ENCODE peak calls at places on chromosome 9, in seven cellular contexts. O is brain microvascular endothelial cell, W is fibroblast of mammary gland, P is thoracic aorta, R is WERI-Rb-1, C is lower leg skin, L is fibroblast of pulmonary artery. V is an unnamed sample.

GRCh38 chr9:34343090-34343489 is 13.7 kb downstream of the NUDT2 start:
- DNase-seq in O (no peak), W (peak; percentile 56), P (peak; percentile 49), R (no peak), C (peak; percentile 41), L (no peak), V (no peak)

GRCh38 chr9:136485049-136485647 is 2.3 kb upstream of the SEC16A start:
- DNase-seq in O (peak; percentile 74), W (peak; percentile 72), P (peak; percentile 45), R (peak; percentile 85), C (peak; percentile 82), L (peak; percentile 80), V (peak; percentile 42)

GRCh38 chr9:114287763-114288232 is 35.1 kb upstream of the ORM1 start:
- DNase-seq in O (no peak), W (no peak), P (no peak), R (no peak), C (no peak), L (no peak), V (no peak)

GRCh38 chr9:277595-278330 is 63.1 kb downstream of the DOCK8 start:
- DNase-seq in O (no peak), W (no peak), P (no peak), R (no peak), C (no peak), L (no peak), V (no peak)

GRCh38 chr9:96554801-96555566 is 64.7 kb downstream of the CDC14B start:
- DNase-seq in O (peak; percentile 57), W (peak; percentile 83), P (no peak), R (no peak), C (no peak), L (peak; percentile 38), V (no peak)

GRCh38 chr9:34332370-34332964 is 3.1 kb downstream of the NUDT2 start:
- DNase-seq in O (no peak), W (peak; percentile 62), P (no peak), R (peak; percentile 17), C (no peak), L (peak; percentile 78), V (no peak)

GRCh38 chr9:98495530-98495929 is 213.2 kb downstream of the GABBR2 start:
- DNase-seq in O (no peak), W (no peak), P (no peak), R (no peak), C (no peak), L (no peak), V (no peak)

GRCh38 chr9:137924761-137925369 is 47.3 kb downstream of the CACNA1B start:
- DNase-seq in O (no peak), W (no peak), P (no peak), R (no peak), C (no peak), L (no peak), V (no peak)

GRCh38 chr9:127660886-127661285 is 45.9 kb upstream of the CFAP157 start:
- DNase-seq in O (no peak), W (no peak), P (no peak), R (no peak), C (no peak), L (no peak), V (no peak)

GRCh38 chr9:130601100-130601499 is 21.7 kb downstream of the FUBP3 start:
- DNase-seq in O (no peak), W (no peak), P (no peak), R (no peak), C (no peak), L (no peak), V (no peak)

GRCh38 chr9:107794259-107794658 is 304.7 kb upstream of the KLF4 start:
- DNase-seq in O (no peak), W (no peak), P (no peak), R (no peak), C (no peak), L (no peak), V (no peak)

GRCh38 chr9:135552021-135552697 is 6.2 kb downstream of the OBP2A start:
- DNase-seq in O (no peak), W (no peak), P (no peak), R (no peak), C (no peak), L (no peak), V (no peak)

DNA sequence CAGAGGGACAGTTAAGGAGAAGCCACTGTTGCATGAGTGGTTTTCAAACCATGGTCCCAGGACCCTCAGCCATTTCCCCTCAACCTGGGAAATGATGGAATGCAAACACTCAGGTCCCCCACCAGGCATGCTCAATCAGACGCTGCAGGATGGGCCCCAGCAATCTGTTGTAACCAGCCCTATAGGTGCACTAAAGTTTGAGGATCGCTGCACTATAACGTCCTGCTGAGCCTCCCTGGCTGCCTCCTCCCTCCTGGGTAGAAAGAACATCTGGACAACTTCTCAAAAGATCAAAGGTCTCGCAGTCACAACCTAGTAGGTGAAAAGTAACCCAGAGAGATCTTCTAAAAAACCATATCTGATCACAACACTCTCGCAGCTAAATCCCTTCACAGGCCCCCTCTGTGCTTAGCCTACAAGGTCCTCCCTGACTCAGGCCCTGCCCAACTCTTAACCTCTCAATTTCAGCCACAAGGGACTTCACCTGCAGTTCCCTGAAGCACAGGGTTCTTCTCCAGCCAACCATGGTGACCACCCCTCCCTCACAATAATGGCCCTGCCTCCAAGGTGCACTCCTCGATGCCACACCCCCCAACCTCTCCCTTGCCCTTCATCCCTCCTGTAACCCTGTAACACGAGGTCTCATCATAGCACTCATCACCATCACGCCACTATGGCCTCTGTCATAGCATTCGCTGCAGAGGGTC is 3.5 kb downstream of the SHB start:
- DNase-seq in O (no peak), W (no peak), P (no peak), R (no peak), C (no peak), L (no peak), V (no peak)
- H3K4me3 ChIP-seq in O (peak overlapping the region; percentile 86), W (no peak overlapping the region), P (peak overlapping the region; percentile 88), R (no peak overlapping the region), C (no peak overlapping the region), L (peak overlapping the region; percentile 90), V (peak overlapping the region; percentile 87)

GRCh38 chr9:79757074-79757473 is 185.3 kb downstream of the TLE4 start:
- DNase-seq in O (no peak), W (no peak), P (no peak), R (no peak), C (no peak), L (no peak), V (no peak)

GRCh38 chr9:79759460-79759859 is 187.7 kb downstream of the TLE4 start:
- DNase-seq in O (no peak), W (no peak), P (no peak), R (no peak), C (no peak), L (no peak), V (no peak)

GRCh38 chr9:79756414-79756813 is 184.6 kb downstream of the TLE4 start:
- DNase-seq in O (no peak), W (no peak), P (no peak), R (no peak), C (no peak), L (no peak), V (no peak)

GRCh38 chr9:79763861-79764260 is 192.1 kb downstream of the TLE4 start:
- DNase-seq in O (no peak), W (peak; percentile 3), P (no peak), R (no peak), C (no peak), L (peak; percentile 13), V (no peak)

DNA sequence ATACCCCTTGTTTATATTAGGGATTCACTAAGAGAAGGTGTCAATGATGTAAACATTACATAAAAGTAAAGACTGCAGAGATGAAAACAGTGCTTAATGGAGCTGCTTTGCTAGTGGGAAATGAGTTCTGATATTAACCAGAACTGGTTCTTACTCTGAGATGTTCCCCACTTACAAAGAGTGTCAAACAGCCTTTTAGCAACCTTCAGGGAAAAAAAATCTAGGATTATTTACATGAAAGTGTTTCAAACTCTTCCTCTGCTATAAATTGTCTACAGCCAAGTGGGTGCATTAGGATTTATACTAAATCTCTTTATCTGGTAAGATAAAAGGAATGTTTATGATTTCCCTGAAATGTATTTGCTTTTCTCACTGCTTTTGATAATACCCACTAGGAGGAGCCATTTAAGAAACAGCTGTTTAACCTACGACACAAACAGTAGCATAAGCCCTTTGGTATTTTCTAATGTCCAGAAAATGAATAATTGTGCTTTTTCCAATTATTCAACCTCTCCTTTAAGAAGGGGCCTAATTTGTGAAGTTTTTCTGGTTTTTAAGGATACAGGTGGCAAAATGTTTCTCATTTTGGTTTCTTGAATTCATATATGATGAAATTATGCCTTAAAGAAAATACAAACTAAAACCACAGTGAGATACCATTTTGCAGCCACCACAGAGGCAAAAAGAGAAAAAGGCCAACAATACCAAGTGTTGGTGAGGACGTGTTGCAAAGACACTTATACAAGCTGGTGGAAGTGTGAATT is 186.3 kb downstream of the TLE4 start:
- DNase-seq in O (no peak), W (peak; percentile 33), P (no peak), R (no peak), C (no peak), L (peak; percentile 30), V (no peak)
- TF ChIP-seq CTCF in O (peak; percentile 51), W (peak; percentile 47), P (no peak), R (peak; percentile 35), C (no peak), L (peak; percentile 55), V (no peak)

GRCh38 chr9:86126998-86127972 is 27.9 kb upstream of the GOLM1 start:
- DNase-seq in O (peak; percentile 88), W (peak; percentile 86), P (no peak), R (no peak), C (peak; percentile 21), L (peak; percentile 69), V (peak; percentile 97)
- H3K4me3 ChIP-seq in O (no peak overlapping the region), W (no peak overlapping the region), P (no peak overlapping the region), R (no peak overlapping the region), C (no peak overlapping the region), L (no peak overlapping the region), V (peak overlapping the region; percentile 12)

GRCh38 chr9:88747768-88748167 is 212.8 kb downstream of the NXNL2 start:
- DNase-seq in O (peak; percentile 98), W (peak; percentile 99), P (no peak), R (no peak), C (peak; percentile 59), L (peak; percentile 91), V (no peak)

GRCh38 chr9:88746744-88747398 is 211.9 kb downstream of the NXNL2 start:
- DNase-seq in O (peak; percentile 42), W (no peak), P (no peak), R (no peak), C (no peak), L (no peak), V (no peak)

GRCh38 chr9:88748566-88749238 is 213.7 kb downstream of the NXNL2 start:
- DNase-seq in O (peak; percentile 84), W (peak; percentile 94), P (no peak), R (no peak), C (no peak), L (peak; percentile 92), V (no peak)

GRCh38 chr9:88745281-88746001 is 210.5 kb downstream of the NXNL2 start:
- DNase-seq in O (no peak), W (peak; percentile 97), P (no peak), R (no peak), C (no peak), L (peak; percentile 53), V (no peak)

DNA sequence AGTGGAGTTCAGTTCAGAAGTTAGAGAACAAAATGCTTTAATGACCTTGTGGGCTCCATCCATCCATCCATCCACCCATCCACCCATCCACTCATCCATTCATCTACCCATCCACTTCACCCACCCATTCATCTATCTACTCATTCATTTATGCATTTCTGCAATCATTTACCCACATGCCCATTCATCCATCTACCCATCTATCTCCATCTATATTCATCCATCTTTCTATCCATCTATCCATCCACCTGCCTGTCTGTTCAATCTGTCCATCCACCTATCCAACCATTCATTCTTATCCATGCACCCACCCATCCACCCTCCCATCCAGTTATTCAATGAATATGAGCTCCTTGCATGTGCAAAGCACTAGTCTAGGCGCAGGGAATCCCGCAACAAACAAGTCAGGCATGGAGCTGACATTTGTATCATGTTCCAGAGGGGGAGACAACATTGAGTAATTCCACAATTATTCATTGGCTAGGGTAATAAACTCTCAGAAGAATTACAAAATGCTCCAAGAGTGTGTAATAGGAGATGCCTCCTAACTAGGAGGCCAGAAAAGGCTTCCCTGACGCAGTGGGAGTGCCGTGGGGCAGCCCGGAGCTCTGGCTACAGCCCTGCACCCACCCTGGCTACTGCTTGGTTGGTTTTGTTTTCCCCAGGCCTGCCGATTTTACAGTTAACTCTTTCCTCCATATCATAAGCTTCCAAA is 211.2 kb downstream of the NXNL2 start:
- DNase-seq in O (peak; percentile 94), W (peak; percentile 97), P (no peak), R (no peak), C (no peak), L (peak; percentile 94), V (peak; percentile 78)
- TF ChIP-seq CTCF in O (peak; percentile 3), W (no peak), P (no peak), R (no peak), C (no peak), L (no peak), V (no peak)

V was measured in astrocyte of the cerebellum.